ENCODE peak calls at places on chromosome 1, in eight cellular contexts. C, H, Y, I, M, O, D and T are unnamed samples.

GRCh38 chr1:228212966-228213844 is 5.4 kb downstream of the OBSCN start:
- DNase-seq in C (peak), H (peak), Y (peak), I (peak), M (no peak), O (peak), D (peak), T (peak)

GRCh38 chr1:66929999-66930822 is 5.4 kb downstream of the MIER1 start:
- DNase-seq in C (peak), H (peak), Y (peak), I (peak), M (peak), O (peak), D (peak), T (peak)

GRCh38 chr1:151994956-151995355 is 1.3 kb upstream of the S100A10 start:
- DNase-seq in C (no peak), H (no peak), Y (no peak), I (no peak), M (peak), O (no peak), D (no peak), T (no peak)

GRCh38 chr1:178122283-178122682 is 28.4 kb downstream of the RASAL2 start:
- DNase-seq in C (no peak), H (no peak), Y (no peak), I (no peak), M (no peak), O (no peak), D (peak), T (no peak)

GRCh38 chr1:67058242-67058641 is 4.3 kb upstream of the SLC35D1 start:
- DNase-seq in C (no peak), H (no peak), Y (no peak), I (no peak), M (no peak), O (no peak), D (no peak), T (no peak)

GRCh38 chr1:156664949-156665411 is 12.2 kb downstream of the NES start:
- DNase-seq in C (no peak), H (no peak), Y (peak), I (no peak), M (no peak), O (no peak), D (peak), T (no peak)

GRCh38 chr1:247324913-247325312 is 6.8 kb downstream of the ZNF496 start:
- DNase-seq in C (no peak), H (no peak), Y (no peak), I (no peak), M (no peak), O (no peak), D (no peak), T (no peak)

GRCh38 chr1:77279929-77280328 is 1.9 kb upstream of the AK5 start:
- DNase-seq in C (peak), H (no peak), Y (no peak), I (no peak), M (no peak), O (no peak), D (no peak), T (no peak)

GRCh38 chr1:169245706-169246105 is 121.9 kb downstream of the NME7 start:
- DNase-seq in C (no peak), H (no peak), Y (no peak), I (no peak), M (no peak), O (no peak), D (no peak), T (no peak)

GRCh38 chr1:10387611-10388386 is 11.1 kb upstream of the PGD start:
- DNase-seq in C (peak), H (peak), Y (peak), I (no peak), M (no peak), O (peak), D (peak), T (peak)